ENCODE peak calls at places on chromosomes 7 and 10, in nine cellular contexts. V is AG09319, J is nephron progenitor cell, Q is foreskin keratinocyte, L is HepG2, F is hepatocyte, X is neural crest cell, U is AG04449, T is neural progenitor cell. A is an unnamed sample.

GRCh38 chr7:158237672-158238335 is 349.8 kb downstream of the PTPRN2 start:
- DNase-seq in Q (no peak), X (no peak), F (no peak), V (no peak), T (no peak), J (no peak), L (no peak), U (no peak), A (no peak)

GRCh38 chr10:73551515-73551914 is 39.6 kb downstream of the USP54 start:
- DNase-seq in V (no peak), T (no peak), U (no peak), L (no peak), F (no peak), Q (no peak), J (no peak), X (no peak), A (no peak)

GRCh38 chr7:111677848-111678247 is 115.6 kb upstream of the IMMP2L start:
- DNase-seq in Q (no peak), T (no peak), F (no peak), U (no peak), V (no peak), X (no peak), L (no peak), J (no peak), A (no peak)

GRCh38 chr10:129102906-129103693 is 363.9 kb upstream of the MGMT start:
- DNase-seq in J (no peak), L (no peak), F (no peak), V (no peak), Q (no peak), U (no peak), X (no peak), T (no peak), A (no peak)

GRCh38 chr10:97553575-97554100 is 18.9 kb upstream of the ANKRD2 start:
- DNase-seq in V (no peak), T (peak; percentile 88), J (peak; percentile 74), X (peak; percentile 56), F (peak; percentile 84), L (peak; percentile 62), Q (no peak), U (no peak), A (peak; percentile 59)

GRCh38 chr7:81604808-81605174 is 165.1 kb downstream of the HGF start:
- DNase-seq in V (no peak), Q (no peak), L (no peak), X (no peak), T (no peak), U (no peak), F (no peak), J (no peak), A (no peak)

GRCh38 chr7:128045766-128046165 is 14.5 kb upstream of the LRRC4 start:
- DNase-seq in F (no peak), U (no peak), Q (no peak), L (no peak), V (no peak), X (no peak), J (no peak), T (no peak), A (no peak)

GRCh38 chr7:122301858-122302745 is 2.4 kb downstream of the FEZF1 start:
- DNase-seq in X (no peak), L (no peak), V (no peak), U (no peak), T (peak; percentile 68), J (peak; percentile 31), F (peak; percentile 17), Q (no peak), A (no peak)

GRCh38 chr7:34759477-34760125 is 101.6 kb downstream of the NPSR1 start:
- DNase-seq in V (no peak), X (peak; percentile 2), Q (peak; percentile 12), F (peak; percentile 57), J (peak; percentile 13), L (peak; percentile 61), T (peak; percentile 63), U (no peak), A (no peak)

GRCh38 chr10:121310151-121310711 is 288.0 kb downstream of the FGFR2 start:
- DNase-seq in T (peak; percentile 91), V (no peak), L (no peak), U (no peak), X (no peak), J (peak; percentile 25), F (no peak), Q (no peak), A (no peak)

GRCh38 chr10:131737543-131738395 is 163.0 kb upstream of the PPP2R2D start:
- DNase-seq in V (no peak), J (no peak), F (no peak), L (no peak), T (no peak), X (no peak), U (no peak), Q (no peak), A (no peak)

GRCh38 chr7:145169908-145170307 is 334.1 kb upstream of the TPK1 start:
- DNase-seq in U (no peak), T (no peak), J (no peak), V (no peak), L (no peak), X (no peak), Q (no peak), F (no peak), A (no peak)

GRCh38 chr10:11663763-11664555 is 52.5 kb upstream of the USP6NL start:
- DNase-seq in T (no peak), V (no peak), J (no peak), Q (no peak), U (no peak), X (no peak), F (no peak), L (no peak), A (no peak)

GRCh38 chr7:144036302-144036858 is 12.4 kb upstream of the OR2A5 start:
- DNase-seq in V (no peak), F (no peak), L (no peak), U (no peak), Q (no peak), J (no peak), T (no peak), X (no peak), A (no peak)

GRCh38 chr10:62278461-62278910 is 9.8 kb upstream of the RTKN2 start:
- DNase-seq in Q (no peak), L (no peak), T (no peak), V (peak; percentile 15), U (peak; percentile 58), X (no peak), F (no peak), J (no peak), A (no peak)

GRCh38 chr10:124589491-124590006 is 127.9 kb downstream of the LHPP start:
- DNase-seq in T (no peak), Q (no peak), X (no peak), L (peak; percentile 76), J (no peak), U (no peak), F (no peak), V (no peak), A (no peak)

GRCh38 chr10:61140765-61141392 is 196.9 kb upstream of the RHOBTB1 start:
- DNase-seq in X (no peak), V (peak; percentile 44), T (peak; percentile 45), L (peak; percentile 68), J (no peak), U (no peak), Q (peak; percentile 10), F (peak; percentile 62), A (no peak)

GRCh38 chr10:49512121-49512809 is 26.7 kb downstream of the ERCC6 start:
- DNase-seq in F (peak; percentile 52), V (no peak), Q (no peak), X (no peak), T (peak; percentile 55), J (peak; percentile 12), L (peak; percentile 16), U (no peak), A (no peak)
- TF ChIP-seq CTCF in F (peak; percentile 70), V (peak; percentile 47), Q (peak; percentile 73), X (peak; percentile 76), T (peak; percentile 73), J (peak; percentile 80), L (peak; percentile 72), U (peak; percentile 55), A (peak; percentile 82)

GRCh38 chr10:77190275-77190674 is 447.3 kb downstream of the KCNMA1 start:
- DNase-seq in L (no peak), V (no peak), Q (no peak), J (no peak), T (no peak), X (no peak), F (no peak), U (no peak), A (no peak)
- TF ChIP-seq CTCF in L (no peak), V (no peak), Q (no peak), J (no peak), T (no peak), X (no peak), F (no peak), U (no peak), A (no peak)

DNA sequence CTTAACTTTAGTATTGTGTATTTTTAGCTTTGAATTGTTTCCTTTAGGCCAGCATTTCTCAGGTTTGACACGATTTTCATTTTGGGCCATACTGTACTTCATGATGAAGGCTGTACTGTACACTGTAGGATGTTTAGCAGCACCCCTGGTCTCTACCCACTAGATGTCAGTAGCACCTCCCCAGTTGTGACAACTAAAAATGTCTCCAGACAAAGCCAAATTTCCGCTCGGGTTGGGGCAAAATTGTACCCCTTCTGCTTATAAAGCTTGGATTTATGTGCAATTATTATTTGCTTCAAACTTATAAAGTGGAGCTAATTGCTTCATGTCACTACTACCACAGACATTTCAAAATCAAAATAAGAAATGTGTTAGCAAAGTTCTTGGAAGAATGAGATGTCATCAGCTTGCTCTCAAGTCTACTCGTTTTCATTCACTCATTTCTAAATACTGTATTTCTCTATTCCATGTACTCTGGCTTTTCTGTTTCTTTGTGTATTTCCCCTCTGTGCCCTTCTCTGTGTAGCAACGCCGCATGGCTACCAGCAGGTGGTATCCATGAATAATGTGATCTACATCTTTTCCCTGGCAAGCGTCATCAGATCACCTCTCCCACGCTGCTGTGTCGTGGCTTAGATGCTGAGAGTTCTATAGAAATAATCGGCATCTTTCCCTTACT is 47.7 kb upstream of the CALCR start:
- DNase-seq in T (peak; percentile 57), V (no peak), U (no peak), X (peak; percentile 2), Q (no peak), L (peak; percentile 20), J (peak; percentile 18), F (peak; percentile 39), A (no peak)
- TF ChIP-seq CTCF in T (peak; percentile 57), V (peak; percentile 56), U (peak; percentile 42), X (peak; percentile 62), Q (peak; percentile 45), L (peak; percentile 31), J (peak; percentile 38), F (peak; percentile 40), A (no peak)

GRCh38 chr10:958106-958505 is 26.6 kb upstream of the LARP4B start:
- DNase-seq in V (no peak), Q (no peak), X (no peak), F (no peak), J (no peak), L (no peak), U (no peak), T (no peak), A (no peak)

GRCh38 chr10:955127-955819 is 23.8 kb upstream of the LARP4B start:
- DNase-seq in L (no peak), X (no peak), V (no peak), U (no peak), F (no peak), Q (no peak), J (no peak), T (no peak), A (no peak)

GRCh38 chr10:954396-954795 is 22.9 kb upstream of the LARP4B start:
- DNase-seq in T (no peak), F (no peak), L (no peak), Q (no peak), J (no peak), X (no peak), V (no peak), U (no peak), A (no peak)

GRCh38 chr10:953836-954235 is 22.3 kb upstream of the LARP4B start:
- DNase-seq in Q (no peak), F (no peak), L (no peak), X (no peak), T (no peak), U (no peak), J (no peak), V (no peak), A (no peak)

GRCh38 chr10:955820-956217 is 24.3 kb upstream of the LARP4B start:
- DNase-seq in T (no peak), J (no peak), X (no peak), Q (no peak), F (no peak), V (no peak), U (no peak), L (no peak), A (no peak)
- TF ChIP-seq CTCF in T (no peak), J (no peak), X (no peak), Q (no peak), F (no peak), V (no peak), U (no peak), L (peak; percentile 70), A (no peak)

A was measured in CD14-positive monocyte.